ENCODE peak calls at places on chromosome 16, in four cellular contexts. E, U, Z and M are unnamed samples.

GRCh38 chr16:19068237-19068815 is 912 bp downstream of the COQ7 start:
- DNase-seq in E (no peak), U (no peak), Z (no peak), M (no peak)

GRCh38 chr16:30484887-30485286 is 12.3 kb downstream of the ITGAL start:
- DNase-seq in E (no peak), U (no peak), Z (no peak), M (no peak)

GRCh38 chr16:85676466-85676865 is 12.3 kb downstream of the GINS2 start:
- DNase-seq in E (peak), U (no peak), Z (no peak), M (no peak)

GRCh38 chr16:84341533-84342295 is 26.6 kb upstream of the ATP2C2 start:
- DNase-seq in E (no peak), U (no peak), Z (peak), M (no peak)

GRCh38 chr16:56990407-56991286 is 1.3 kb downstream of the NLRC5 start:
- DNase-seq in E (no peak), U (no peak), Z (no peak), M (no peak)

GRCh38 chr16:29304251-29304900 is 102.1 kb downstream of the NPIPB11 start:
- DNase-seq in E (no peak), U (no peak), Z (no peak), M (no peak)

GRCh38 chr16:58515125-58515870 is at the start of gene SETD6:
- DNase-seq in E (peak), U (peak), Z (peak), M (peak)

GRCh38 chr16:11312718-11313492 is 31.8 kb upstream of the PRM1 start:
- DNase-seq in E (no peak), U (no peak), Z (no peak), M (no peak)

GRCh38 chr16:58501242-58502131 is 1.5 kb downstream of the NDRG4 start:
- DNase-seq in E (no peak), U (peak), Z (peak), M (no peak)

GRCh38 chr16:88686062-88686438 is 257 bp downstream of the SNAI3 start:
- DNase-seq in E (no peak), U (peak), Z (no peak), M (peak)

GRCh38 chr16:70437017-70437581 is 1.8 kb downstream of the ST3GAL2 start:
- DNase-seq in E (no peak), U (no peak), Z (peak), M (no peak)

GRCh38 chr16:81478876-81479496 is 34.4 kb downstream of the CMIP start:
- DNase-seq in E (no peak), U (no peak), Z (no peak), M (no peak)

GRCh38 chr16:71297252-71297651 is 8.1 kb upstream of the CMTR2 start:
- DNase-seq in E (no peak), U (no peak), Z (no peak), M (no peak)

GRCh38 chr16:56608876-56609462 is 585 bp downstream of the MT2A start:
- DNase-seq in E (no peak), U (no peak), Z (no peak), M (peak)

GRCh38 chr16:57304169-57305061 is 19.9 kb upstream of the PLLP start:
- DNase-seq in E (peak), U (no peak), Z (no peak), M (peak)

GRCh38 chr16:29779474-29779873 is 1.4 kb downstream of the ZG16 start:
- DNase-seq in E (no peak), U (no peak), Z (no peak), M (no peak)

GRCh38 chr16:50596762-50597450 is 48.7 kb downstream of the NKD1 start:
- DNase-seq in E (no peak), U (no peak), Z (no peak), M (peak)

GRCh38 chr16:75532142-75532765 is 3.7 kb downstream of the CHST5 start:
- DNase-seq in E (no peak), U (no peak), Z (no peak), M (no peak)

GRCh38 chr16:79972053-79972704 is 371.6 kb upstream of the MAF start:
- DNase-seq in E (no peak), U (no peak), Z (no peak), M (no peak)

GRCh38 chr16:53672461-53672860 is 31.2 kb downstream of the RPGRIP1L start:
- DNase-seq in E (no peak), U (no peak), Z (no peak), M (no peak)

GRCh38 chr16:83826146-83826913 is 18.6 kb downstream of the HSBP1 start:
- DNase-seq in E (peak), U (peak), Z (peak), M (peak)

GRCh38 chr16:50310308-50311133 is 44.2 kb downstream of the ADCY7 start:
- DNase-seq in E (peak), U (no peak), Z (no peak), M (no peak)

GRCh38 chr16:7086842-7087616 is 245.6 kb upstream of the RBFOX1 start:
- DNase-seq in E (peak), U (no peak), Z (peak), M (peak)

GRCh38 chr16:2751577-2752034 is 832 bp upstream of the SRRM2 start:
- DNase-seq in E (peak), U (no peak), Z (peak), M (peak)

GRCh38 chr16:10938844-10939648 is 3.2 kb downstream of the DEXI start:
- DNase-seq in E (no peak), U (no peak), Z (no peak), M (no peak)

GRCh38 chr16:73163238-73163795 is 115.4 kb upstream of the ZFHX3 start:
- DNase-seq in E (no peak), U (no peak), Z (no peak), M (no peak)

GRCh38 chr16:1548234-1548633 is 14.8 kb downstream of the TMEM204 start:
- DNase-seq in E (no peak), U (no peak), Z (no peak), M (no peak)

GRCh38 chr16:27867122-27868110 is 196.1 kb downstream of the GSG1L start:
- DNase-seq in E (peak), U (peak), Z (peak), M (peak)